ENCODE peak calls at places on chromosomes 3 and 15, in ten cellular contexts. H, Y, S, J, P, V, M, F, T and G are unnamed samples.

GRCh38 chr3:71006810-71007785 is 576.4 kb downstream of the FOXP1 start:
- DNase-seq in H (no peak), Y (no peak), S (peak; percentile 20), J (no peak), P (no peak), V (peak; percentile 43), M (peak; percentile 74), F (peak; percentile 82), T (no peak), G (no peak)

GRCh38 chr15:79028411-79028964 is 62.1 kb downstream of the RASGRF1 start:
- DNase-seq in H (no peak), Y (no peak), S (peak; percentile 63), J (no peak), P (no peak), V (no peak), M (peak; percentile 68), F (peak; percentile 68), T (no peak), G (no peak)

GRCh38 chr15:49428392-49429095 is 5.5 kb downstream of the FGF7 start:
- DNase-seq in H (no peak), Y (no peak), S (no peak), J (no peak), P (peak; percentile 29), V (no peak), M (no peak), F (no peak), T (peak; percentile 42), G (no peak)

GRCh38 chr3:124773351-124774304 is 43.4 kb downstream of the UMPS start:
- DNase-seq in H (no peak), Y (no peak), S (no peak), J (no peak), P (no peak), V (no peak), M (no peak), F (no peak), T (no peak), G (peak; percentile 65)

GRCh38 chr15:85407421-85408269 is 27.2 kb downstream of the AKAP13 start:
- DNase-seq in H (no peak), Y (no peak), S (peak; percentile 39), J (peak; percentile 71), P (no peak), V (peak; percentile 25), M (no peak), F (no peak), T (no peak), G (no peak)

GRCh38 chr3:57729339-57730039 is 26.6 kb upstream of the SLMAP start:
- DNase-seq in H (no peak), Y (no peak), S (no peak), J (no peak), P (no peak), V (no peak), M (no peak), F (no peak), T (no peak), G (no peak)

GRCh38 chr3:52046186-52046913 is 10.0 kb downstream of the DUSP7 start:
- DNase-seq in H (no peak), Y (no peak), S (no peak), J (peak; percentile 98), P (no peak), V (no peak), M (no peak), F (peak; percentile 33), T (no peak), G (no peak)

GRCh38 chr15:74322558-74323180 is 44.8 kb downstream of the CYP11A1 start:
- DNase-seq in H (peak; percentile 14), Y (peak; percentile 79), S (peak; percentile 41), J (no peak), P (peak; percentile 71), V (peak; percentile 49), M (peak; percentile 66), F (peak; percentile 77), T (peak; percentile 59), G (peak; percentile 89)

GRCh38 chr3:129014793-129015345 is 13.8 kb downstream of the EFCC1 start:
- DNase-seq in H (no peak), Y (no peak), S (no peak), J (no peak), P (no peak), V (no peak), M (no peak), F (no peak), T (no peak), G (peak; percentile 74)

GRCh38 chr3:146142757-146143156 is 18.2 kb downstream of the PLOD2 start:
- DNase-seq in H (no peak), Y (no peak), S (no peak), J (no peak), P (no peak), V (no peak), M (no peak), F (peak; percentile 36), T (no peak), G (no peak)

GRCh38 chr3:71163216-71163918 is 420.2 kb downstream of the FOXP1 start:
- DNase-seq in H (no peak), Y (no peak), S (no peak), J (no peak), P (no peak), V (no peak), M (no peak), F (no peak), T (no peak), G (no peak)

GRCh38 chr15:101128696-101129095 is 123.2 kb downstream of the CHSY1 start:
- DNase-seq in H (no peak), Y (no peak), S (no peak), J (no peak), P (no peak), V (no peak), M (no peak), F (no peak), T (no peak), G (peak; percentile 69)
- H3K4me1 ChIP-seq in H (peaks cover 32% of the 10 kb centered on the region), Y (peaks cover 29% of the 10 kb centered on the region), S (peaks cover 37% of the 10 kb centered on the region), J (peaks cover 43% of the 10 kb centered on the region), P (peaks cover 24% of the 10 kb centered on the region), V (peaks cover 26% of the 10 kb centered on the region), M (peaks cover 43% of the 10 kb centered on the region), F (no peaks in the 10 kb centered on the region), T (peaks cover 26% of the 10 kb centered on the region), G (peaks cover 80% of the 10 kb centered on the region)

DNA sequence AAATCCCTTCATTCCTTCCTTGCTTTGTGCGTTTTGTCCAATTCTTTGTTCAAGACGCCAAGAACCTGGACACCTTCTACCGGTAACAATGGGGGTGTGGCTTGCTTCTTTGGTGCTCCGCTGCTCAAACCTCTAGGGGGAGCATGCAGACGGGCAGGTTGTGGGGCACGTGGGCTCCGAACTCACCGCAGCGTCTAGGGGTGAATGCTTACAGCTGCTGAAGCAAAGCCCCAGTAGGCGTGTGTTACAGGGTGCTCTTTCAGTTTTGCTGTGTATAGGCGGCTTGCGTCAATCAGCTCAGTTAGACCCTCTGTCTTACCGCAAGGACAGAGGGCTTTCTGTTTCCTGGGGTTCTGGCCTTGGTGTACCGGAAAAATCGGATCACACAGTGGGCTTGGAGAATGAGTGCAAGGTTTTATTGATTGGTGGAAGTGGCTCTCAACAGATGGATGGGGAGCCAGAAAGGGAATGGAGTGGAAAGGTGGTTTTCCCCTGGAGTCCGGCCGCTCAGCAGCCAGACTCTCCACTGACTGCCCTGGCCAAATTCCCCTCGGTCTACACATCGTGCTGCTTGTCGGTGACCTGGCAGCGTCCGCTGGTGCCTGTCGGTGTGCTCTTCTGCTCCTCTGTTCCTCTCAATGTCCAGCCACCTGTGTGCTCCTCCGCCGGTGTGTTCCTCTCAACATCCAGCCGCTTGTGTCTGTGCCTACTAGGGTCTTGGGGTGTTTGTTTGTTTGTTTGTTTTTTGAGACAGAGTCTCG is 1.2 kb upstream of the LRRC34 start:
- DNase-seq in H (no peak), Y (peak; percentile 79), S (peak; percentile 33), J (no peak), P (no peak), V (peak; percentile 69), M (peak; percentile 91), F (peak; percentile 80), T (no peak), G (peak; percentile 93)
- H3K4me3 ChIP-seq in H (peak overlapping the region; percentile 70), Y (peak overlapping the region; percentile 47), S (no peak overlapping the region), J (no peak overlapping the region), P (peak overlapping the region; percentile 77), V (peak overlapping the region; percentile 65), M (peak overlapping the region; percentile 62), F (no peak overlapping the region), T (peak overlapping the region; percentile 79), G (peak overlapping the region; percentile 38)

GRCh38 chr3:134672571-134672970 is 21.7 kb upstream of the KY start:
- DNase-seq in H (no peak), Y (no peak), S (no peak), J (no peak), P (no peak), V (no peak), M (no peak), F (no peak), T (no peak), G (no peak)
- H3K4me1 ChIP-seq in H (no peaks in the 10 kb centered on the region), Y (no peaks in the 10 kb centered on the region), S (no peaks in the 10 kb centered on the region), J (no peaks in the 10 kb centered on the region), P (no peaks in the 10 kb centered on the region), V (no peaks in the 10 kb centered on the region), M (no peaks in the 10 kb centered on the region), F (no peaks in the 10 kb centered on the region), T (peaks cover under 1% of the 10 kb centered on the region), G (no peaks in the 10 kb centered on the region)

GRCh38 chr3:48217449-48217848 is 5.8 kb upstream of the CAMP start:
- DNase-seq in H (no peak), Y (no peak), S (no peak), J (no peak), P (no peak), V (no peak), M (no peak), F (no peak), T (no peak), G (no peak)

GRCh38 chr3:48214225-48214624 is 9.1 kb upstream of the CAMP start:
- DNase-seq in H (no peak), Y (no peak), S (no peak), J (no peak), P (no peak), V (no peak), M (no peak), F (no peak), T (no peak), G (no peak)

GRCh38 chr3:48215876-48216275 is 7.4 kb upstream of the CAMP start:
- DNase-seq in H (no peak), Y (no peak), S (no peak), J (no peak), P (no peak), V (no peak), M (no peak), F (no peak), T (peak; percentile 53), G (no peak)

GRCh38 chr3:48215466-48215865 is 7.8 kb upstream of the CAMP start:
- DNase-seq in H (no peak), Y (no peak), S (no peak), J (no peak), P (no peak), V (no peak), M (no peak), F (no peak), T (peak; percentile 36), G (no peak)

GRCh38 chr3:48215019-48215418 is 8.3 kb upstream of the CAMP start:
- DNase-seq in H (no peak), Y (no peak), S (no peak), J (no peak), P (peak; percentile 54), V (no peak), M (no peak), F (no peak), T (peak; percentile 51), G (no peak)
- H3K4me3 ChIP-seq in H (no peak overlapping the region), Y (no peak overlapping the region), S (no peak overlapping the region), J (no peak overlapping the region), P (no peak overlapping the region), V (no peak overlapping the region), M (no peak overlapping the region), F (no peak overlapping the region), T (no peak overlapping the region), G (no peak overlapping the region)

GRCh38 chr3:189457201-189457607 is 174.0 kb upstream of the TP63 start:
- DNase-seq in H (no peak), Y (no peak), S (no peak), J (no peak), P (no peak), V (no peak), M (no peak), F (no peak), T (no peak), G (no peak)
- H3K4me1 ChIP-seq in H (peaks cover 28% of the 10 kb centered on the region), Y (no peaks in the 10 kb centered on the region), S (no peaks in the 10 kb centered on the region), J (peaks cover 9% of the 10 kb centered on the region), P (no peaks in the 10 kb centered on the region), V (no peaks in the 10 kb centered on the region), M (no peaks in the 10 kb centered on the region), F (no peaks in the 10 kb centered on the region), T (no peaks in the 10 kb centered on the region), G (no peaks in the 10 kb centered on the region)